ENCODE peak calls at places on chromosomes 2 and 18, in six cellular contexts. N is trophoblast cell; W is A673; X is CD8-positive, alpha-beta memory T cell; I is spleen; F is neural progenitor cell. O is an unnamed sample.

GRCh38 chr2:120344214-120344990 is 1.5 kb upstream of the INHBB start:
- DNase-seq in N (no peak), W (no peak), X (no peak), I (peak; percentile 82), F (peak; percentile 64), O (no peak)

GRCh38 chr2:19256239-19256638 is 102.2 kb downstream of the OSR1 start:
- DNase-seq in N (no peak), W (no peak), X (no peak), I (no peak), F (no peak), O (no peak)

GRCh38 chr18:23857756-23858155 is 156.8 kb upstream of the TTC39C start:
- DNase-seq in N (peak; percentile 92), W (no peak), X (no peak), I (no peak), F (no peak), O (peak; percentile 40)

GRCh38 chr2:100856732-100857131 is 36.8 kb downstream of the NPAS2 start:
- DNase-seq in N (no peak), W (no peak), X (no peak), I (no peak), F (no peak), O (no peak)

GRCh38 chr2:72012886-72013574 is 134.6 kb downstream of the CYP26B1 start:
- DNase-seq in N (peak; percentile 87), W (no peak), X (no peak), I (no peak), F (no peak), O (peak; percentile 1)

GRCh38 chr2:209351636-209352035 is 72.2 kb upstream of the MAP2 start:
- DNase-seq in N (no peak), W (no peak), X (no peak), I (no peak), F (no peak), O (no peak)

GRCh38 chr2:143776531-143776930 is 647.3 kb downstream of the ARHGAP15 start:
- DNase-seq in N (no peak), W (no peak), X (no peak), I (no peak), F (no peak), O (no peak)

GRCh38 chr2:12502759-12503158 is 214.0 kb upstream of the TRIB2 start:
- DNase-seq in N (no peak), W (no peak), X (no peak), I (no peak), F (no peak), O (no peak)

GRCh38 chr2:96403481-96403880 is 67.9 kb downstream of the NCAPH start:
- DNase-seq in N (no peak), W (no peak), X (no peak), I (no peak), F (no peak), O (no peak)

GRCh38 chr18:58172031-58172430 is 128.0 kb downstream of the NEDD4L start:
- DNase-seq in N (no peak), W (no peak), X (no peak), I (no peak), F (no peak), O (no peak)

GRCh38 chr2:237732790-237733349 is 65.7 kb upstream of the RBM44 start:
- DNase-seq in N (peak; percentile 4), W (no peak), X (no peak), I (no peak), F (peak; percentile 36), O (no peak)

GRCh38 chr2:38171208-38171858 is 95.4 kb upstream of the CYP1B1 start:
- DNase-seq in N (no peak), W (no peak), X (no peak), I (no peak), F (no peak), O (no peak)

GRCh38 chr18:6370410-6370809 is 44.3 kb downstream of the L3MBTL4 start:
- DNase-seq in N (no peak), W (no peak), X (no peak), I (no peak), F (no peak), O (peak; percentile 40)

GRCh38 chr2:13193900-13194299 is 477.2 kb downstream of the TRIB2 start:
- DNase-seq in N (peak; percentile 40), W (peak; percentile 65), X (no peak), I (no peak), F (peak; percentile 10), O (peak; percentile 8)

GRCh38 chr2:170588729-170589128 is 126.4 kb upstream of the SP5 start:
- DNase-seq in N (no peak), W (no peak), X (no peak), I (no peak), F (no peak), O (no peak)

GRCh38 chr18:39448942-39449341 is 1883.3 kb upstream of the CELF4 start:
- DNase-seq in N (no peak), W (peak; percentile 3), X (no peak), I (no peak), F (no peak), O (no peak)

GRCh38 chr2:32947076-32947483 is 327 bp downstream of the LTBP1 start:
- DNase-seq in N (peak; percentile 36), W (no peak), X (no peak), I (peak; percentile 80), F (no peak), O (no peak)

GRCh38 chr2:239575931-239576445 is 175.2 kb upstream of the HDAC4 start:
- DNase-seq in N (no peak), W (no peak), X (no peak), I (peak; percentile 59), F (no peak), O (no peak)

GRCh38 chr2:238856713-238857567 is 9.1 kb downstream of the TWIST2 start:
- DNase-seq in N (no peak), W (no peak), X (no peak), I (no peak), F (no peak), O (no peak)

GRCh38 chr2:36352024-36352398 is 3.6 kb upstream of the CRIM1 start:
- DNase-seq in N (peak; percentile 84), W (peak; percentile 70), X (peak; percentile 2), I (no peak), F (peak; percentile 65), O (no peak)

GRCh38 chr18:250685-251084 is 17.2 kb downstream of the THOC1 start:
- DNase-seq in N (no peak), W (no peak), X (no peak), I (no peak), F (no peak), O (no peak)

GRCh38 chr2:30346475-30347169 is 100.4 kb upstream of the LCLAT1 start:
- DNase-seq in N (no peak), W (no peak), X (no peak), I (no peak), F (peak; percentile 61), O (peak; percentile 37)

GRCh38 chr2:193549661-193550060 is 1354.9 kb upstream of the TMEFF2 start:
- DNase-seq in N (peak; percentile 13), W (no peak), X (no peak), I (no peak), F (no peak), O (no peak)

GRCh38 chr2:9002637-9003365 is 683 bp downstream of the MBOAT2 start:
- DNase-seq in N (no peak), W (peak; percentile 55), X (peak; percentile 2), I (peak; percentile 87), F (peak; percentile 56), O (peak; percentile 19)

GRCh38 chr2:70440621-70441020 is 113.0 kb downstream of the TGFA start:
- DNase-seq in N (no peak), W (no peak), X (no peak), I (no peak), F (no peak), O (no peak)

GRCh38 chr2:188979119-188979729 is 5.1 kb downstream of the COL3A1 start:
- DNase-seq in N (no peak), W (no peak), X (no peak), I (no peak), F (no peak), O (peak; percentile 27)
- H3K27ac ChIP-seq in N (peak overlapping the region; percentile 76), W (no peak overlapping the region), X (no peak overlapping the region), I (peak overlapping the region; percentile 42), F (no peak overlapping the region), O (peak overlapping the region; percentile 44)

DNA sequence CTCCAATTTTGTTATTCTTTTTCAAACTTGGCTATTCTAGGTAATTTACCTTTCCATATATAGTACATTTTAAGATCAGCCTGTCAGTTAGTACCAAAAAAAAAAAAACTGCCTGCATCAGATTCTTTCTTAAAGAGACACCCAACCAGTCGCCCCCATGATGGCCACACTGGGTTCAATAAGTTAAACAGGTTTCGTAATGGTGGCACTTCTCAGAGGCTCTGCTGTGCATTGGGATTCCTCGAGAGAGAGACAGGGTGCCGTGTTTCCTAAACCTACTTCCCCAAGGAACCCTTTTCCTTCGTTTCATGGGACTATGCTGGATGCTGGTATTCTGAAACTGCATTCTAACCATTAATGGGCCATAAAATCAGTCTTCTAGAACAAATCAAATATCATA is 37.4 kb downstream of the MYO7B start:
- DNase-seq in N (peak; percentile 41), W (no peak), X (no peak), I (peak; percentile 7), F (no peak), O (no peak)
- H3K4me1 ChIP-seq in N (no peaks in the 10 kb centered on the region), W (no peaks in the 10 kb centered on the region), X (peaks cover 7% of the 10 kb centered on the region), I (peaks cover 7% of the 10 kb centered on the region), F (no peaks in the 10 kb centered on the region), O (peaks cover 11% of the 10 kb centered on the region)

DNA sequence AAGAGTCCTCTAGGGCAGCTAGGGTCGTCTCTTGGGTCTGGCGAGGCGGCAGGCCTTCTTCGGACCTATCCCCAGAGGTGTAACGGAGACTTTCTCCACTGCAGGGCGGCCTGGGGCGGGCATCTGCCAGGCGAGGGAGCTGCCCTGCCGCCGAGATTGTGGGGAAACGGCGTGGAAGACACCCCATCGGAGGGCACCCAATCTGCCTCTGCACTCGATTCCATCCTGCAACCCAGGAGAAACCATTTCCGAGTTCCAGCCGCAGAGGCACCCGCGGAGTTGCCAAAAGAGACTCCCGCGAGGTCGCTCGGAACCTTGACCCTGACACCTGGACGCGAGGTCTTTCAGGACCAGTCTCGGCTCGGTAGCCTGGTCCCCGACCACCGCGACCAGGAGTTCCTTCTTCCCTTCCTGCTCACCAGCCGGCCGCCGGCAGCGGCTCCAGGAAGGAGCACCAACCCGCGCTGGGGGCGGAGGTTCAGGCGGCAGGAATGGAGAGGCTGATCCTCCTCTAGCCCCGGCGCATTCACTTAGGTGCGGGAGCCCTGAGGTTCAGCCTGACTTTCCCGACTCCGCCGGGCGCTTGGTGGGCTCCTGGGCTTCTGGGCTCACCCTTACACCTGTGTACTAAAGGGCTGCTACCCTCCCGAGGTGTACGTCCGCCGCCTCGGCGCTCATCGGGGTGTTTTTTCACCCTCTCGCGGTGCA is 8.2 kb downstream of the SIX2 start:
- DNase-seq in N (no peak), W (no peak), X (no peak), I (no peak), F (peak; percentile 73), O (no peak)
- H3K27me3 ChIP-seq in N (peaks cover 73% of the 10 kb centered on the region), W (peaks cover 17% of the 10 kb centered on the region), X (peaks cover 24% of the 10 kb centered on the region), I (peaks cover 84% of the 10 kb centered on the region), F (peaks cover 100% of the 10 kb centered on the region), O (no peaks in the 10 kb centered on the region)

GRCh38 chr2:106065268-106065982 is 128.7 kb downstream of the UXS1 start:
- DNase-seq in N (no peak), W (no peak), X (no peak), I (no peak), F (peak; percentile 36), O (no peak)
- H3K27ac ChIP-seq in N (no peak overlapping the region), W (no peak overlapping the region), X (no peak overlapping the region), I (peak overlapping the region; percentile 61), F (no peak overlapping the region), O (no peak overlapping the region)